ENCODE peak calls at places on chromosome 7, in nine cellular contexts. E, U, Q, W, C, J, I, V and R are unnamed samples.

GRCh38 chr7:30764030-30764991 is 6.9 kb upstream of the MINDY4 start:
- DNase-seq in E (no peak), U (peak), Q (no peak), W (no peak), C (peak), J (no peak), I (peak), V (peak), R (no peak)

GRCh38 chr7:117338020-117338419 is 15.2 kb upstream of the WNT2 start:
- DNase-seq in E (no peak), U (no peak), Q (no peak), W (no peak), C (no peak), J (no peak), I (no peak), V (no peak), R (no peak)

GRCh38 chr7:99372275-99373085 is 2.0 kb upstream of the ARPC1B start:
- DNase-seq in E (peak), U (no peak), Q (no peak), W (no peak), C (no peak), J (no peak), I (peak), V (peak), R (no peak)

GRCh38 chr7:43847496-43847895 is 21.8 kb downstream of the MRPS24 start:
- DNase-seq in E (no peak), U (no peak), Q (no peak), W (no peak), C (no peak), J (no peak), I (no peak), V (peak), R (no peak)

GRCh38 chr7:47786557-47787248 is 161.6 kb downstream of the PKD1L1 start:
- DNase-seq in E (no peak), U (peak), Q (no peak), W (peak), C (no peak), J (peak), I (peak), V (peak), R (peak)

GRCh38 chr7:37944737-37945054 is 24.3 kb downstream of the EPDR1 start:
- DNase-seq in E (no peak), U (no peak), Q (no peak), W (no peak), C (no peak), J (no peak), I (no peak), V (no peak), R (no peak)

GRCh38 chr7:150745086-150745485 is 7.9 kb downstream of the GIMAP5 start:
- DNase-seq in E (no peak), U (no peak), Q (no peak), W (no peak), C (no peak), J (no peak), I (no peak), V (no peak), R (no peak)

GRCh38 chr7:155741805-155742204 is 70.5 kb downstream of the SHH start:
- DNase-seq in E (peak), U (no peak), Q (peak), W (no peak), C (peak), J (no peak), I (no peak), V (no peak), R (no peak)

GRCh38 chr7:126776506-126776905 is 476.2 kb downstream of the GRM8 start:
- DNase-seq in E (no peak), U (no peak), Q (no peak), W (no peak), C (no peak), J (no peak), I (no peak), V (no peak), R (no peak)

GRCh38 chr7:22016547-22016946 is 70.8 kb upstream of the CDCA7L start:
- DNase-seq in E (no peak), U (no peak), Q (no peak), W (no peak), C (no peak), J (no peak), I (no peak), V (no peak), R (no peak)

GRCh38 chr7:73358590-73359275 is 30.8 kb downstream of the FKBP6 start:
- DNase-seq in E (no peak), U (no peak), Q (no peak), W (no peak), C (no peak), J (no peak), I (no peak), V (no peak), R (no peak)

GRCh38 chr7:63104666-63105065 is 894.0 kb upstream of the ZNF722 start:
- DNase-seq in E (no peak), U (no peak), Q (no peak), W (no peak), C (no peak), J (no peak), I (no peak), V (no peak), R (no peak)

GRCh38 chr7:135710417-135711138 is 17.4 kb downstream of the SLC13A4 start:
- DNase-seq in E (no peak), U (peak), Q (no peak), W (peak), C (peak), J (no peak), I (peak), V (no peak), R (no peak)

GRCh38 chr7:139118234-139118802 is 8.8 kb upstream of the ZC3HAV1 start:
- DNase-seq in E (no peak), U (peak), Q (peak), W (no peak), C (peak), J (no peak), I (no peak), V (peak), R (no peak)

GRCh38 chr7:44280993-44281721 is 44.2 kb downstream of the CAMK2B start:
- DNase-seq in E (peak), U (peak), Q (no peak), W (peak), C (no peak), J (peak), I (no peak), V (no peak), R (no peak)

GRCh38 chr7:149414745-149415390 is 46.0 kb downstream of the ZNF777 start:
- DNase-seq in E (no peak), U (peak), Q (no peak), W (peak), C (no peak), J (no peak), I (peak), V (peak), R (peak)

GRCh38 chr7:15558747-15559146 is 3.1 kb downstream of the AGMO start:
- DNase-seq in E (no peak), U (no peak), Q (no peak), W (no peak), C (no peak), J (no peak), I (no peak), V (peak), R (no peak)

GRCh38 chr7:85489498-85489897 is 302.6 kb upstream of the SEMA3D start:
- DNase-seq in E (no peak), U (no peak), Q (no peak), W (no peak), C (no peak), J (no peak), I (no peak), V (peak), R (no peak)

GRCh38 chr7:124702385-124702784 is 63.2 kb downstream of the GPR37 start:
- DNase-seq in E (no peak), U (no peak), Q (no peak), W (no peak), C (no peak), J (no peak), I (no peak), V (peak), R (no peak)

GRCh38 chr7:95710711-95711110 is 61.6 kb upstream of the DYNC1I1 start:
- DNase-seq in E (no peak), U (no peak), Q (no peak), W (no peak), C (no peak), J (no peak), I (no peak), V (no peak), R (no peak)

GRCh38 chr7:5677538-5678294 is 103.7 kb downstream of the RNF216 start:
- DNase-seq in E (peak), U (peak), Q (peak), W (peak), C (peak), J (peak), I (peak), V (peak), R (no peak)

GRCh38 chr7:80680159-80680903 is 41.9 kb downstream of the CD36 start:
- DNase-seq in E (no peak), U (no peak), Q (peak), W (no peak), C (no peak), J (no peak), I (no peak), V (no peak), R (no peak)

GRCh38 chr7:80682744-80683143 is 44.3 kb downstream of the CD36 start:
- DNase-seq in E (no peak), U (no peak), Q (no peak), W (no peak), C (no peak), J (no peak), I (no peak), V (no peak), R (no peak)

GRCh38 chr7:80678703-80679102 is 40.3 kb downstream of the CD36 start:
- DNase-seq in E (no peak), U (no peak), Q (no peak), W (no peak), C (no peak), J (no peak), I (no peak), V (no peak), R (no peak)

GRCh38 chr7:80677629-80678028 is 39.2 kb downstream of the CD36 start:
- DNase-seq in E (no peak), U (no peak), Q (no peak), W (no peak), C (no peak), J (no peak), I (no peak), V (peak), R (no peak)

GRCh38 chr7:80681272-80681885 is 42.9 kb downstream of the CD36 start:
- DNase-seq in E (no peak), U (no peak), Q (no peak), W (no peak), C (peak), J (peak), I (no peak), V (peak), R (peak)
- TF ChIP-seq CTCF in E (peak), U (peak), Q (peak), W (no peak), C (no peak), J (peak), I (no peak), V (peak), R (peak)

GRCh38 chr7:80288175-80289122 is 153.8 kb downstream of the GNAI1 start:
- DNase-seq in E (no peak), U (peak), Q (no peak), W (peak), C (no peak), J (no peak), I (no peak), V (peak), R (no peak)
- TF ChIP-seq CTCF in E (peak), U (peak), Q (no peak), W (no peak), C (no peak), J (peak), I (no peak), V (no peak), R (no peak)

GRCh38 chr7:92823042-92823441 is 13.3 kb downstream of the CDK6 start:
- DNase-seq in E (no peak), U (no peak), Q (no peak), W (no peak), C (no peak), J (no peak), I (no peak), V (no peak), R (no peak)
- TF ChIP-seq CTCF in E (no peak), U (no peak), Q (no peak), W (no peak), C (no peak), J (no peak), I (no peak), V (no peak), R (no peak)

DNA sequence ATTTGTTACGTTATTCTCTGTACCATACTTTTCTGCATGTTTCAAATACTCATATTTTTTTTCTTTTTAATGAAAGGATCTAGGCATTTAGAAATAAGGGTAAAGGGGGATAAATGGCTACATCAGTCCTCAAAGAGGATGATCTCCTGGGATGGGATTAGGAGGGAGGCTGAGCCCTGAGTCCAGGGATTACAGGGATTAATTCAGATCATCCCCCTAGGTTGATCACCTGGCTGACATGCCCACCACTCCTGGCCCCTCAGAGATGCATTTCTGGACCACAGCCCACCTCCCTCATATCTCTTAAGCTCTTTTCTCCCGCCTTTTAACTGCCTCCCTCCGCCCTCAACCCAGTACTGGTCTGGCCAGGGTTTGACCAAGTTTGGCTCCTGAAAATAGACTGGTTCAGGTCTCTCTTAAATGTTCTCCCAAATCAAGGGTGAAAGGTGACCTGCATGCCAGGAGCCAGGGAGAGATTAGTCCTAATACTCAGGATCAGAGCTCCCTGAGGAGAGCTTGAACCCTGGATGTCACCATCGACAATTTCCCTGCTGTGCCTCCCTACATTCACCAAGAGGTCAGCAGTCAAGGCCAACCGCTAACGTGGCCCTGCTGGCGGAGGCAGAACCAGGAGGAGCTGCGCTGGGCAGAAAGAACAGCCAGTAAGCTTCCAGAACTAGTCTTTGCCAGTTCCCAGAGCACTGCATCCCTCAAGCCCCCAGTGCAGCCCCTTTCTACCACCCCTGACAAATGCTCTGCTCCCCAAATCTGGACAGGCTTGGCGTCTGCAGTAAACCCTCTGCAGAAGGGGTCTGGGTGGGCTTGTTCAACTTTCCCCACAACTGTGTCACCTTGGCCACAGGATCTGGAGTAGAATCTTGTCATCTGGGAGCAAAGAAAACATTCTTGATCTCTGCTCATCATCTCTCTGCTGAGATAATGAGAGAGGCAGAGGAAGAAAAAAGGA is 3.0 kb upstream of the CCDC136 start:
- DNase-seq in E (no peak), U (no peak), Q (no peak), W (no peak), C (no peak), J (no peak), I (no peak), V (no peak), R (no peak)
- TF ChIP-seq CTCF in E (no peak), U (no peak), Q (no peak), W (no peak), C (no peak), J (no peak), I (no peak), V (no peak), R (no peak)

GRCh38 chr7:42735081-42735480 is 176.8 kb downstream of the C7orf25 start:
- DNase-seq in E (no peak), U (no peak), Q (no peak), W (no peak), C (no peak), J (no peak), I (no peak), V (peak), R (no peak)

GRCh38 chr7:42734568-42734967 is 177.3 kb downstream of the C7orf25 start:
- DNase-seq in E (no peak), U (no peak), Q (no peak), W (no peak), C (no peak), J (no peak), I (no peak), V (peak), R (no peak)

GRCh38 chr7:42739591-42739990 is 172.3 kb downstream of the C7orf25 start:
- DNase-seq in E (no peak), U (no peak), Q (no peak), W (no peak), C (no peak), J (no peak), I (no peak), V (no peak), R (no peak)

GRCh38 chr7:42740410-42740809 is 171.5 kb downstream of the C7orf25 start:
- DNase-seq in E (no peak), U (no peak), Q (no peak), W (no peak), C (no peak), J (no peak), I (no peak), V (peak), R (no peak)

GRCh38 chr7:42736931-42737330 is 174.9 kb downstream of the C7orf25 start:
- DNase-seq in E (no peak), U (peak), Q (no peak), W (peak), C (no peak), J (no peak), I (peak), V (no peak), R (no peak)
- TF ChIP-seq CTCF in E (no peak), U (peak), Q (no peak), W (peak), C (no peak), J (no peak), I (no peak), V (no peak), R (no peak)

DNA sequence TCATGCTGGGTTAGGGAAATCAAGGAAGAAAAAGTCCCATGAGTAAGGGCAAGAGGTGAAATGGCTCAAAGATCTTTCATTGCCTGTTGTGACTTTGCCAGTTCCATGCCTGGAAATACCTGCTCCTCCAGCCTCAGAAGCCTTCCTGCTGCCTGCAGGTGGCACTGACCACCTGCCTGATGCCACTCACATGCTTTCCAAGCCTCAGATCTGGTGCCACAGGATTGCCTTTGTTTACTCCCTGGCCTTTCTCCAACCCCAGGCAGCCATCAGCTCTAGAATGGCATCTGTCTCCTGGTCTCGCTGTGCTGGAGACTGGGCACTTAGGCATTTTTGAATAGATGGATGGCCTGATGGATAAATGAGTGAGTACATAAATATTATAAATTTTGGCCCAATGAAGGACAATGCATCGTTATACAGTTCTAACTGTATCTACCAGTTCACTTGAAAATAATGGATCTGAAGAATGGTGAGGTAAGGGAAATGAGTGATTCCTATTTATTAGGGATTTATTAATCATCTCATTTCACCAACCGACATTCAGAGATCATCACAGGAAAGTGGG is 657.2 kb downstream of the INHBA start:
- DNase-seq in E (peak), U (peak), Q (no peak), W (no peak), C (peak), J (no peak), I (peak), V (no peak), R (no peak)
- TF ChIP-seq CTCF in E (peak), U (peak), Q (no peak), W (no peak), C (no peak), J (no peak), I (no peak), V (no peak), R (no peak)

DNA sequence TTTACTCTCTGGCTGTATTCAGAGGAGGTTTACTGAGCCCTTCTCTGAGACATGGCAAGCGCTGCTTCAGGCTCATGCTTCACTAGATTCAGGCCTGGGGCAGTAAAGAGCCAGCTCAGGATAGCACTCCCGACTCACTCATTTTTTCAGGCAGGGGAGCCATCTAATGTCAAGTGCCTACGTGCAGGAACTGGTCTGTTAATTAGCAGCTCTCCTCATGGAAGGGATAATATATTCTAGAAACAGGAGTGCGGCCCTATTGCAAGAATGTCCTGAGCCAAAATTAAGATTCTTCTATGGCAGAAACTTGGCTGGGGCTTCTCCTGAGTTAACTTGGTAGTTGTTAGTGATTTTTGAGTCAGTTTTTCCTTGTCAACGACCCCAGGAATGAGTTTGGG is 111.3 kb downstream of the EGFR start:
- DNase-seq in E (no peak), U (no peak), Q (no peak), W (no peak), C (no peak), J (peak), I (peak), V (peak), R (no peak)
- TF ChIP-seq CTCF in E (no peak), U (no peak), Q (no peak), W (no peak), C (no peak), J (peak), I (no peak), V (no peak), R (no peak)

GRCh38 chr7:2650451-2650850 is 18.7 kb downstream of the TTYH3 start:
- DNase-seq in E (no peak), U (no peak), Q (no peak), W (no peak), C (no peak), J (no peak), I (no peak), V (no peak), R (no peak)

GRCh38 chr7:2652736-2653060 is 20.9 kb downstream of the TTYH3 start:
- DNase-seq in E (no peak), U (no peak), Q (no peak), W (no peak), C (no peak), J (no peak), I (no peak), V (no peak), R (no peak)

GRCh38 chr7:2651847-2652735 is 20.3 kb downstream of the TTYH3 start:
- DNase-seq in E (no peak), U (no peak), Q (no peak), W (no peak), C (no peak), J (no peak), I (no peak), V (no peak), R (no peak)

GRCh38 chr7:2649991-2650390 is 18.2 kb downstream of the TTYH3 start:
- DNase-seq in E (no peak), U (no peak), Q (no peak), W (no peak), C (no peak), J (no peak), I (no peak), V (no peak), R (no peak)

DNA sequence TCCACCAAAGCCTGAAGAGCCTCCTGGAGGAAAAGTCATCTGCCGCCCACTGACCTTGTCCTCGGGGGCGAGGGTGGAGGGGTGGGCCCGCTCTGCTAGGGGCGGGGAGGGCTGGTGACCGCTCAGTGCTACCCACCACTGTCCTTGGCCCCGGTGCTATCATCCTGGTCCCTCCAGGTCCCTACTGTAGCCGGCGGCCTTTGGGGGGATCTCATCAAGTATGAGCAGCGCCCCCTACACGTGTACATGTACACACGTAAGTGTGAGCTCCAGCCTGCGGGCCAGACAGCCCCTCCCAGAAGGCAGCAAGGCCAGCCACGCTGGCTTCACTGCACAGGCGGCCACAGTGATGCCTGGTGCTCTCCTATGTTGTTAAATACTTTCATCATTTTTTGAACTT is 19.6 kb downstream of the TTYH3 start:
- DNase-seq in E (no peak), U (no peak), Q (peak), W (no peak), C (no peak), J (peak), I (no peak), V (no peak), R (no peak)
- TF ChIP-seq CTCF in E (no peak), U (peak), Q (peak), W (no peak), C (no peak), J (no peak), I (no peak), V (no peak), R (no peak)